ENCODE peak calls at places on chromosomes 3 and 15, in four cellular contexts. Y is LNCaP clone FGC, B is AG10803, D is choroid plexus epithelial cell. L is an unnamed sample.

GRCh38 chr3:195069501-195070251 is 201.3 kb downstream of the XXYLT1 start:
- DNase-seq in Y (no peak), B (no peak), D (no peak), L (no peak)

GRCh38 chr3:123907720-123908119 is 23.6 kb upstream of the MYLK start:
- DNase-seq in Y (no peak), B (no peak), D (no peak), L (no peak)

GRCh38 chr3:107662109-107662477 is 139.3 kb downstream of the BBX start:
- DNase-seq in Y (no peak), B (peak), D (peak), L (peak)

GRCh38 chr3:46965151-46965550 is 11.4 kb downstream of the CCDC12 start:
- DNase-seq in Y (no peak), B (no peak), D (no peak), L (no peak)

GRCh38 chr3:183106635-183107034 is 7.3 kb upstream of the MCCC1 start:
- DNase-seq in Y (no peak), B (no peak), D (no peak), L (no peak)

GRCh38 chr15:29208352-29208751 is 61.3 kb downstream of the NSMCE3 start:
- DNase-seq in Y (peak), B (no peak), D (peak), L (no peak)

GRCh38 chr15:71761649-71762048 is 48.7 kb upstream of the NR2E3 start:
- DNase-seq in Y (no peak), B (peak), D (peak), L (peak)

GRCh38 chr3:172624999-172625398 is 85.9 kb downstream of the NCEH1 start:
- DNase-seq in Y (no peak), B (no peak), D (no peak), L (peak)

GRCh38 chr3:100080573-100080972 is 33.7 kb downstream of the FILIP1L start:
- DNase-seq in Y (no peak), B (no peak), D (no peak), L (peak)

GRCh38 chr3:97835761-97836160 is 13.9 kb downstream of the CRYBG3 start:
- DNase-seq in Y (no peak), B (peak), D (peak), L (no peak)

GRCh38 chr3:50550079-50550736 is 17.3 kb downstream of the C3orf18 start:
- DNase-seq in Y (no peak), B (no peak), D (peak), L (peak)

GRCh38 chr3:8503461-8503860 is 1.8 kb downstream of the LMCD1 start:
- DNase-seq in Y (no peak), B (no peak), D (peak), L (peak)

GRCh38 chr3:14467723-14468620 is 65.6 kb downstream of the SLC6A6 start:
- DNase-seq in Y (no peak), B (peak), D (peak), L (peak)

GRCh38 chr3:153855772-153856171 is 265.4 kb upstream of the ARHGEF26 start:
- DNase-seq in Y (no peak), B (no peak), D (no peak), L (no peak)

GRCh38 chr3:63135362-63135761 is 142.7 kb upstream of the SYNPR start:
- DNase-seq in Y (no peak), B (peak), D (no peak), L (no peak)

GRCh38 chr15:41853191-41853590 is 14.5 kb downstream of the PLA2G4B start:
- DNase-seq in Y (no peak), B (no peak), D (no peak), L (no peak)

GRCh38 chr15:70535955-70536338 is 227.4 kb downstream of the UACA start:
- DNase-seq in Y (no peak), B (no peak), D (no peak), L (no peak)

GRCh38 chr3:19702416-19703078 is 231.5 kb downstream of the EFHB start:
- DNase-seq in Y (no peak), B (no peak), D (no peak), L (peak)

GRCh38 chr15:53787349-53787748 is 27.9 kb upstream of the WDR72 start:
- DNase-seq in Y (no peak), B (no peak), D (no peak), L (no peak)

GRCh38 chr15:87604857-87605446 is 651.6 kb downstream of the NTRK3 start:
- DNase-seq in Y (no peak), B (no peak), D (peak), L (peak)

GRCh38 chr3:63151893-63152292 is 126.2 kb upstream of the SYNPR start:
- DNase-seq in Y (no peak), B (no peak), D (no peak), L (no peak)

GRCh38 chr3:69848113-69848512 is 108.8 kb downstream of the MITF start:
- DNase-seq in Y (no peak), B (no peak), D (no peak), L (peak)

GRCh38 chr3:18370672-18371071 is 54.5 kb downstream of the SATB1 start:
- DNase-seq in Y (no peak), B (no peak), D (no peak), L (no peak)

GRCh38 chr3:100057716-100058575 is 56.4 kb downstream of the FILIP1L start:
- DNase-seq in Y (no peak), B (no peak), D (peak), L (no peak)

GRCh38 chr3:53749428-53749827 is 96.8 kb downstream of the CHDH start:
- DNase-seq in Y (no peak), B (no peak), D (no peak), L (no peak)

GRCh38 chr3:89049119-89049518 is 58.3 kb upstream of the EPHA3 start:
- DNase-seq in Y (no peak), B (no peak), D (peak), L (peak)
- H3K4me3 ChIP-seq in Y (no peak), B (no peak), D (no peak), L (no peak)

GRCh38 chr3:81440666-81441065 is 320.8 kb downstream of the GBE1 start:
- DNase-seq in Y (no peak), B (no peak), D (no peak), L (no peak)
- TF ChIP-seq CTCF in Y (no peak), B (no peak), D (no peak), L (no peak)

DNA sequence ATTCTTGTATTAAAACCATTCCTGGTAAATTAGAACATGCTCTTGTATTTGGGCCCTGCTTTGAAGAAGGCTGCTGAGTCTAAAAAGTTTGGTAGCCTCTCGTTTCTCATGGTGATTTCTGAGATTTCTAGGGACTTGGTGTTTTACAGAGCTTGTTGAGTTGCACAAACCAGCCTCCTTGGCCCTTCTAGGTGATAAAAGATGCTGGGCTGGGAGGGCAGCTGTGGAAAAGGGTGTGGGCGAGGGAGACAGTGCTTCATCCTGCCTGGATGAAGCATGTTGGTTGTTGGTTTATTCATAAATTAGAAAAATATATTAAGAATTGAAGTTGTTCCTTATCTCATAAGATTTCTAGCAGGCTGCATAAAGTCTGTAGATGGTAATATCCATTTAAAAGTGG is 151.7 kb downstream of the IGF1R start:
- DNase-seq in Y (no peak), B (no peak), D (peak), L (no peak)
- H3K4me3 ChIP-seq in Y (no peak), B (no peak), D (no peak), L (peak)

GRCh38 chr3:122246214-122246613 is 62.7 kb downstream of the CASR start:
- DNase-seq in Y (no peak), B (peak), D (no peak), L (peak)

GRCh38 chr3:122251428-122251827 is 68.0 kb downstream of the CASR start:
- DNase-seq in Y (no peak), B (no peak), D (no peak), L (no peak)

GRCh38 chr3:122247087-122247824 is 63.8 kb downstream of the CASR start:
- DNase-seq in Y (no peak), B (peak), D (no peak), L (no peak)

GRCh38 chr3:122247825-122248185 is 64.3 kb downstream of the CASR start:
- DNase-seq in Y (no peak), B (peak), D (no peak), L (no peak)

DNA sequence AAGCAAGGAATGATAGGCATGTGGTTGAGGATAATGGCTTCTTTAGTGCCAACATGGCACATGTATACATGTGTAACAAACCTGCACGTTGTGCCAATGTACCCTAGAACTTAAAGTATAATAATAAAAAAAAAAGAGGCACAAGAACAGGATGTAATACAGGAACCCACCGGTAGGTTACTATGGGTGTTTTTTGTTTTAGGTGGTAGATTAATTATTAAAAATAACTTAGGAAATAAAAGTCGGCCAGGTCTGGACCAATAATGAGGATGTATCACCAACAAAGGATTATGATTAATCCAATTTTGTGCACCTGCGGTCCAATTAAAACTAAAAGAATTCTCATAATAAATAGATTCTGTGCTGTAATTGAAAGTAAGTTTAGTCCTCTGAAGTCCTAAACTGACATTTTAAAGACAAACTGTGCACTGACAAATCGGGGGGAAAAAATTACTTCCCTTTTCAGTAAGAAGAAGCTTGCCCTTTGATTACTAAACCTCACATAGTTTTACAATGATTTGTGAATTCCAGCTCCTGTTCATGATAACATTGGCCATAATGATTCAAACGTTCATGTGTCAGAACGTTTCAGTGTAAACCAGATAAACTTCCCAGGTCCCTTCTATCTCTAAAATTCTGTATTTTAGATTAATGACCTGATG is 62.2 kb downstream of the CASR start:
- DNase-seq in Y (no peak), B (peak), D (peak), L (peak)
- TF ChIP-seq CTCF in Y (no peak), B (peak), D (no peak), L (peak)